ENCODE peak calls at places on chromosome 18, in nine cellular contexts. V is CD4-positive, alpha-beta T cell; R is neural crest cell; I is A673; G is T1000; T is activated gamma-delta T cell treated with Interleukin-2 at 50 U/mL for 16 hours; H is T47D; L is activated CD4-positive, alpha-beta T cell treated with anti-CD3 and anti-CD28 coated beads, Interleukin-2, amount 50 U/mL, for 1 hour; Z is activated T-helper 1 cell treated with Interleukin-2 at 50 U/mL for 16 hours. B is an unnamed sample.

GRCh38 chr18:66872277-66872676 is 268.4 kb upstream of the CDH19 start:
- DNase-seq in V (no peak), R (no peak), I (peak; percentile 55), G (no peak), T (no peak), H (peak; percentile 11), L (no peak), Z (no peak), B (peak; percentile 15)

GRCh38 chr18:29145993-29146539 is 969.1 kb upstream of the CDH2 start:
- DNase-seq in V (no peak), R (no peak), I (peak; percentile 4), G (no peak), T (no peak), H (no peak), L (no peak), Z (no peak), B (no peak)

GRCh38 chr18:43846302-43846701 is 569.0 kb upstream of the SYT4 start:
- DNase-seq in V (no peak), R (no peak), I (no peak), G (no peak), T (no peak), H (no peak), L (no peak), Z (no peak), B (no peak)

GRCh38 chr18:21805771-21806366 is 65.3 kb downstream of the MIB1 start:
- DNase-seq in V (no peak), R (no peak), I (no peak), G (no peak), T (no peak), H (no peak), L (no peak), Z (no peak), B (no peak)

GRCh38 chr18:62334110-62334509 is 9.0 kb downstream of the TNFRSF11A start:
- DNase-seq in V (no peak), R (no peak), I (no peak), G (no peak), T (no peak), H (no peak), L (no peak), Z (no peak), B (no peak)

GRCh38 chr18:56469582-56469981 is 168.8 kb downstream of the TXNL1 start:
- DNase-seq in V (no peak), R (no peak), I (no peak), G (no peak), T (no peak), H (no peak), L (no peak), Z (no peak), B (no peak)

GRCh38 chr18:69982417-69982816 is 34.7 kb upstream of the CD226 start:
- DNase-seq in V (no peak), R (no peak), I (no peak), G (no peak), T (no peak), H (no peak), L (no peak), Z (no peak), B (no peak)

GRCh38 chr18:7479756-7480155 is 87.4 kb upstream of the PTPRM start:
- DNase-seq in V (no peak), R (no peak), I (no peak), G (no peak), T (no peak), H (no peak), L (no peak), Z (no peak), B (no peak)

GRCh38 chr18:55706893-55707292 is 118.9 kb upstream of the TCF4 start:
- DNase-seq in V (no peak), R (no peak), I (peak; percentile 32), G (no peak), T (no peak), H (no peak), L (no peak), Z (no peak), B (no peak)

GRCh38 chr18:76448262-76449109 is 46.6 kb downstream of the ZNF516 start:
- DNase-seq in V (no peak), R (no peak), I (no peak), G (no peak), T (no peak), H (no peak), L (no peak), Z (no peak), B (no peak)

GRCh38 chr18:62788111-62788510 is 72.8 kb downstream of the PHLPP1 start:
- DNase-seq in V (no peak), R (no peak), I (no peak), G (no peak), T (no peak), H (no peak), L (no peak), Z (no peak), B (no peak)

GRCh38 chr18:64203295-64203694 is 54.4 kb upstream of the LINC00305 start:
- DNase-seq in V (no peak), R (no peak), I (no peak), G (no peak), T (no peak), H (no peak), L (no peak), Z (no peak), B (no peak)

GRCh38 chr18:62784338-62784965 is 69.1 kb downstream of the PHLPP1 start:
- DNase-seq in V (no peak), R (no peak), I (peak; percentile 33), G (no peak), T (no peak), H (no peak), L (no peak), Z (no peak), B (no peak)